ENCODE peak calls at places on chromosomes 5 and 9, in eight cellular contexts. O is AG20443, F is iPS-NIHi11, T is HFF-Myc, P is COR-L47, A is sigmoid colon, H is NCI-H1105, D is activated T-cell treated with anti-CD3 and anti-CD28 coated beads for 48 hours. U is an unnamed sample.

GRCh38 chr5:31347558-31347905 is 154.0 kb downstream of the CDH6 start:
- DNase-seq in O (no peak), D (no peak), F (no peak), T (no peak), A (no peak), H (no peak), P (no peak), U (no peak)

GRCh38 chr5:119435436-119436132 is 16.7 kb upstream of the HSD17B4 start:
- DNase-seq in F (peak), D (peak), P (peak), A (peak), O (peak), H (no peak), T (no peak), U (peak)

GRCh38 chr9:132931178-132931735 is 13.2 kb downstream of the TSC1 start:
- DNase-seq in O (no peak), T (no peak), A (no peak), F (no peak), H (no peak), P (no peak), D (no peak), U (no peak)

GRCh38 chr9:107389617-107390071 is 99.9 kb downstream of the KLF4 start:
- DNase-seq in T (no peak), A (peak), H (no peak), O (peak), P (no peak), F (no peak), D (no peak), U (no peak)

GRCh38 chr5:170221319-170221718 is 11.5 kb upstream of the C5orf58 start:
- DNase-seq in H (peak), P (peak), F (no peak), D (no peak), T (no peak), O (no peak), A (no peak), U (no peak)

GRCh38 chr9:90054810-90055209 is 450.0 kb downstream of the GADD45G start:
- DNase-seq in T (no peak), H (peak), F (no peak), O (no peak), A (no peak), D (no peak), P (peak), U (no peak)

GRCh38 chr5:156036640-156037039 is 290.3 kb upstream of the SGCD start:
- DNase-seq in T (no peak), P (no peak), H (no peak), D (no peak), F (no peak), O (peak), A (no peak), U (no peak)

GRCh38 chr9:135326141-135326540 is 153.4 kb upstream of the PPP1R26 start:
- DNase-seq in A (no peak), H (no peak), T (no peak), O (no peak), D (no peak), F (no peak), P (no peak), U (no peak)

GRCh38 chr5:169299651-169300467 is 1.1 kb downstream of the SLIT3 start:
- DNase-seq in D (no peak), A (peak), P (no peak), T (no peak), F (peak), O (peak), H (no peak), U (no peak)

GRCh38 chr5:7787770-7788169 is 63.2 kb downstream of the CFAP90 start:
- DNase-seq in A (no peak), H (no peak), T (no peak), F (no peak), O (no peak), D (no peak), P (no peak), U (no peak)

GRCh38 chr9:114718801-114719221 is 36.8 kb upstream of the TEX48 start:
- DNase-seq in F (peak), H (no peak), D (peak), P (no peak), A (no peak), O (no peak), T (no peak), U (no peak)

GRCh38 chr5:40221796-40222195 is 457.9 kb upstream of the PTGER4 start:
- DNase-seq in T (no peak), H (no peak), F (no peak), D (no peak), O (peak), P (no peak), A (no peak), U (no peak)

GRCh38 chr9:116592926-116593325 is 94.2 kb upstream of the TRIM32 start:
- DNase-seq in H (no peak), O (peak), A (no peak), T (no peak), P (no peak), F (no peak), D (no peak), U (no peak)

GRCh38 chr5:68114641-68115040 is 100.9 kb upstream of the PIK3R1 start:
- DNase-seq in A (no peak), F (no peak), D (no peak), H (no peak), T (peak), O (peak), P (no peak), U (no peak)

GRCh38 chr5:81010636-81011035 is 50.5 kb downstream of the RASGRF2 start:
- DNase-seq in F (no peak), O (no peak), P (no peak), A (no peak), D (no peak), H (no peak), T (peak), U (no peak)

GRCh38 chr9:109295475-109296110 is 25.3 kb downstream of the EPB41L4B start:
- DNase-seq in A (no peak), P (no peak), T (no peak), H (no peak), F (no peak), O (no peak), D (no peak), U (no peak)

GRCh38 chr5:78803386-78803785 is 154.8 kb upstream of the LHFPL2 start:
- DNase-seq in P (no peak), T (no peak), H (no peak), A (peak), O (peak), F (no peak), D (no peak), U (peak)

GRCh38 chr9:18331808-18332209 is 142.1 kb upstream of the ADAMTSL1 start:
- DNase-seq in D (no peak), H (peak), P (peak), A (no peak), O (no peak), F (no peak), T (no peak), U (no peak)

GRCh38 chr9:1125741-1126140 is 75.6 kb downstream of the DMRT2 start:
- DNase-seq in A (no peak), T (peak), H (no peak), P (no peak), D (no peak), F (no peak), O (no peak), U (no peak)

GRCh38 chr5:116564322-116564721 is 10.3 kb downstream of the SEMA6A start:
- DNase-seq in O (no peak), F (no peak), H (no peak), P (no peak), T (no peak), A (no peak), D (no peak), U (no peak)

GRCh38 chr5:68316469-68316868 is 100.9 kb downstream of the PIK3R1 start:
- DNase-seq in A (no peak), D (no peak), H (no peak), O (no peak), F (no peak), T (no peak), P (no peak), U (no peak)

U was measured in ascending aorta.